ENCODE peak calls at places on chromosome 3, in five cellular contexts. W is spleen, H is body of pancreas, J is transverse colon, Z is lower leg skin. B is an unnamed sample.

GRCh38 chr3:62416109-62416508 is 42.8 kb upstream of the FEZF2 start:
- DNase-seq in J (no peak), H (no peak), W (no peak), Z (no peak), B (no peak)

GRCh38 chr3:53805463-53806159 is 40.6 kb downstream of the CHDH start:
- DNase-seq in J (no peak), Z (peak), H (no peak), W (no peak), B (no peak)

GRCh38 chr3:142046320-142047020 is 102.9 kb downstream of the TFDP2 start:
- DNase-seq in Z (no peak), H (no peak), J (no peak), W (no peak), B (no peak)

GRCh38 chr3:10748040-10748439 is 68.0 kb upstream of the SLC6A11 start:
- DNase-seq in J (no peak), W (no peak), Z (no peak), H (no peak), B (no peak)

GRCh38 chr3:111336511-111336910 is 205.5 kb upstream of the CD96 start:
- DNase-seq in W (no peak), J (no peak), Z (no peak), H (no peak), B (no peak)

GRCh38 chr3:77161098-77161497 is 121.2 kb downstream of the ROBO2 start:
- DNase-seq in H (no peak), J (no peak), W (no peak), Z (no peak), B (no peak)

GRCh38 chr3:169420429-169420828 is 243.1 kb downstream of the MECOM start:
- DNase-seq in H (no peak), W (no peak), Z (no peak), J (no peak), B (no peak)

GRCh38 chr3:38739396-38739689 is 76.7 kb downstream of the SCN10A start:
- DNase-seq in J (no peak), H (no peak), W (no peak), Z (no peak), B (no peak)

GRCh38 chr3:29764603-29765254 is 483.9 kb downstream of the RBMS3 start:
- DNase-seq in H (peak), J (no peak), W (no peak), Z (no peak), B (no peak)

GRCh38 chr3:76756578-76756977 is 283.3 kb upstream of the ROBO2 start:
- DNase-seq in W (no peak), J (peak), H (no peak), Z (no peak), B (no peak)

GRCh38 chr3:48748754-48749153 is 31.7 kb upstream of the IP6K2 start:
- DNase-seq in Z (no peak), W (no peak), H (peak), J (no peak), B (no peak)

GRCh38 chr3:106678657-106679390 is 698.4 kb upstream of the CCDC54 start:
- DNase-seq in Z (no peak), H (no peak), W (no peak), J (no peak), B (no peak)

GRCh38 chr3:117873236-117873635 is 1161.4 kb downstream of the IGSF11 start:
- DNase-seq in W (no peak), Z (no peak), J (peak), H (peak), B (no peak)

GRCh38 chr3:46093327-46093932 is 66.1 kb upstream of the XCR1 start:
- DNase-seq in Z (no peak), W (no peak), H (no peak), J (no peak), B (no peak)

GRCh38 chr3:69306239-69307185 is 79.4 kb downstream of the FRMD4B start:
- DNase-seq in Z (peak), W (peak), J (peak), H (peak), B (peak)

GRCh38 chr3:174439621-174440349 is 419.3 kb upstream of the NAALADL2 start:
- DNase-seq in H (peak), W (no peak), J (peak), Z (no peak), B (no peak)

GRCh38 chr3:69926385-69926784 is 73.1 kb upstream of the SAMMSON start:
- DNase-seq in Z (no peak), H (no peak), J (no peak), W (no peak), B (no peak)

GRCh38 chr3:165753560-165753959 is 83.7 kb downstream of the BCHE start:
- DNase-seq in Z (no peak), W (no peak), H (peak), J (no peak), B (no peak)

GRCh38 chr3:100107227-100107626 is 7.1 kb downstream of the FILIP1L start:
- DNase-seq in J (no peak), Z (no peak), W (no peak), H (no peak), B (no peak)

GRCh38 chr3:58495101-58495500 is 3.2 kb downstream of the KCTD6 start:
- DNase-seq in W (no peak), H (no peak), Z (no peak), J (no peak), B (no peak)

GRCh38 chr3:120167488-120167887 is 73.2 kb upstream of the GSK3B start:
- DNase-seq in Z (no peak), H (no peak), J (no peak), W (no peak), B (no peak)

GRCh38 chr3:75180945-75181298 is 483.2 kb upstream of the FRG2C start:
- DNase-seq in W (no peak), J (no peak), Z (no peak), H (no peak), B (no peak)

GRCh38 chr3:47227678-47228077 is 54.9 kb downstream of the KIF9 start:
- DNase-seq in J (peak), W (peak), Z (peak), H (peak), B (no peak)

GRCh38 chr3:90091557-90091956 is 984.1 kb downstream of the EPHA3 start:
- DNase-seq in H (peak), Z (no peak), W (no peak), J (peak), B (no peak)

GRCh38 chr3:120304569-120305090 is 19.6 kb upstream of the GPR156 start:
- DNase-seq in Z (no peak), J (no peak), H (no peak), W (no peak), B (no peak)

GRCh38 chr3:142000341-142000870 is 124.0 kb downstream of the ATP1B3 start:
- DNase-seq in Z (no peak), H (no peak), J (no peak), W (no peak), B (no peak)

GRCh38 chr3:156812521-156813335 is 13.4 kb upstream of the LEKR1 start:
- DNase-seq in Z (no peak), H (peak), J (no peak), W (no peak), B (peak)

GRCh38 chr3:108180214-108180613 is 42.0 kb downstream of the IFT57 start:
- DNase-seq in Z (no peak), H (no peak), J (no peak), W (no peak), B (no peak)

GRCh38 chr3:37310666-37311050 is 136.3 kb upstream of the LRRFIP2 start:
- DNase-seq in W (no peak), H (peak), Z (no peak), J (no peak), B (no peak)

GRCh38 chr3:60294181-60294580 is 957.1 kb downstream of the FHIT start:
- DNase-seq in J (no peak), Z (no peak), H (no peak), W (no peak), B (no peak)

GRCh38 chr3:84440306-84440705 is 518.5 kb upstream of the CADM2 start:
- DNase-seq in Z (no peak), W (peak), J (no peak), H (no peak), B (no peak)

GRCh38 chr3:51968175-51968681 is 974 bp upstream of the PCBP4 start:
- DNase-seq in J (no peak), W (no peak), Z (no peak), H (no peak), B (no peak)

GRCh38 chr3:116338713-116339112 is 106.6 kb downstream of the LSAMP start:
- DNase-seq in H (no peak), J (no peak), W (no peak), Z (no peak), B (no peak)

GRCh38 chr3:83934208-83935150 is 1024.3 kb upstream of the CADM2 start:
- DNase-seq in J (no peak), H (no peak), Z (no peak), W (no peak), B (no peak)

GRCh38 chr3:59695858-59696257 is 646.0 kb upstream of the CFAP20DC start:
- DNase-seq in H (no peak), Z (no peak), W (no peak), J (no peak), B (no peak)

GRCh38 chr3:71776543-71776942 is 8.4 kb downstream of the PROK2 start:
- DNase-seq in W (no peak), J (no peak), Z (no peak), H (no peak), B (no peak)

GRCh38 chr3:71779674-71780377 is 5.1 kb downstream of the PROK2 start:
- DNase-seq in J (no peak), H (no peak), Z (no peak), W (no peak), B (no peak)

GRCh38 chr3:71784201-71784913 is 591 bp downstream of the PROK2 start:
- DNase-seq in J (no peak), Z (no peak), H (no peak), W (no peak), B (no peak)

GRCh38 chr3:71778353-71778752 is 6.6 kb downstream of the PROK2 start:
- DNase-seq in J (no peak), Z (no peak), H (no peak), W (no peak), B (no peak)

DNA sequence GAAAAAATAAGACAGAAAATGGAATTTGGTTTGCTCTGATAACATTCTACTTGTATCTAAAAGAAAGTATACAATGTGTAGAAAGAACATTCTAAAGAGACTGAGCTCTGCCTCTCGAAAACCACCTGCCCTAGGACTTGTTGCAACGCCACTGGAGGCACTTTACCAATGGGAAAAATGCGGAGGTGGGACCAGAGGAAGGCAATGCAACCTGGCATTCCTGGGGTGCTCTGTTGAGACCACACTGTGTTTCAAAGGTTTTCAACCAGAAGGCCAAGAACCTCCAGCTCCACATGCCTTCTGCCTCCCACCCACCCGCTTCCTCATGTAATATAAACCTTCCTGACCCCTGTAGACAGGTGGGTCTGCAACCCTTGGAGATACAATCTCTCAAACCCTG is 4.5 kb downstream of the PROK2 start:
- DNase-seq in Z (no peak), H (no peak), W (no peak), J (no peak), B (no peak)
- TF ChIP-seq CTCF in Z (no peak), H (no peak), W (no peak), J (no peak), B (no peak)

DNA sequence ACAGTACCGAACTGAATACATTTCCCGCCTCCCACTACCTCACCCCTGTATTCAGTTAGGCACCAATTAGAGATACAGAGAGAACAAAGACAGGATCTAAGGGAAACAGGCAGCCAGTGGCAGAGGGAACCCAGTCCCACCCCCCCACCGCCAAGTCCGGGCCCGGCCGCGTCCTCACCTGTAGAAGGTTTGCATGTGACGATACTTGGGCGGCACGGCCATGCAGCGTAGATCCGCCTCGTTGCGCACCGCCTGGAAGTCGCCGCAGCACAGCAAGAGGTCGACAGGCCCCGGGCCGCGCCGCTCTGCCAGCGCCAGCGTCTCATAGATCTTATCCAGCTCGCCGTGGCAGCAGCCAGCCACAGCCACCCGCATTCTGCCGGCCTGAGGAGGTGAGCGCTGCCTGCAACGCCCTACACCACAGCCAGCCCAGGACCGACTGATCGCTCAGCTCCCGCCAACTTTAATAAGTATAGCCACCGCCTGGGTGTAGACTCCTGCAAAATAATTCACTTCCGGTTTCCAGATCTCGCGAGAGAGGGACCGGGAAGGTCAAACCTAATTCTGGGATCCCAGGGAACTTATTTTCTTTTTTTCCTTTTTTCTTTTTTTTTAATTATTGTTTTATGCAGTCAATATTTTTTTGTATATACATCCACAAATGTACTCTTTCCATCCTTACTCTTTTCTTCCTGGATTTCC is at the start of gene DBR1:
- DNase-seq in H (peak), Z (peak), W (peak), J (peak), B (peak)
- TF ChIP-seq POLR2A in H (peak), Z (no peak), W (no peak), J (peak), B (peak)

GRCh38 chr3:147408180-147409105 is 722 bp upstream of the ZIC1 start:
- DNase-seq in H (no peak), Z (peak), W (no peak), J (no peak), B (no peak)
- H3K4me3 ChIP-seq in H (no peak), Z (no peak), W (no peak), J (no peak), B (peak)

DNA sequence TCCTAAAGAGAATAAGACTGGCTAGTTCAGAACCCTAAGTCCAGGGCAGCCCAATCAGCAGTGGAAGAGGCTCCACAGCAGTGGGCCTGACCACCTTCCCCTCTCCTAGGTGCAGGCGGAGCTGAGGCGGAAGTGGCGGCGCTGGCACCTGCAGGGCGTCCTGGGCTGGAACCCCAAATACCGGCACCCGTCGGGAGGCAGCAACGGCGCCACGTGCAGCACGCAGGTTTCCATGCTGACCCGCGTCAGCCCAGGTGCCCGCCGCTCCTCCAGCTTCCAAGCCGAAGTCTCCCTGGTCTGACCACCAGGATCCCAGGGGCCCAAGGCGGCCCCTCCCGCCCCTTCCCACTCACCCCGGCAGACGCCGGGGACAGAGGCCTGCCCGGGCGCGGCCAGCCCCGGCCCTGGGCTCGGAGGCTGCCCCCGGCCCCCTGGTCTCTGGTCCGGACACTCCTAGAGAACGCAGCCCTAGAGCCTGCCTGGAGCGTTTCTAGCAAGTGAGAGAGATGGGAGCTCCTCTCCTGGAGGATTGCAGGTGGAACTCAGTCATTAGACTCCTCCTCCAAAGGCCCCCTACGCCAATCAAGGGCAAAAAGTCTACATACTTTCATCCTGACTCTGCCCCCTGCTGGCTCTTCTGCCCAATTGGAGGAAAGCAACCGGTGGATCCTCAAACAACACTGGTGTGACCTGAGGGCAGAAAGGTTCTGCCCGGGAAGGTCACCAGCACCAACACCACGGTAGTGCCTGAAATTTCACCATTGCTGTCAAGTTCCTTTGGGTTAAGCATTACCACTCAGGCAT is 33.7 kb downstream of the VIPR1 start:
- DNase-seq in W (peak), H (peak), Z (no peak), J (peak), B (no peak)
- TF ChIP-seq CTCF in W (peak), H (no peak), Z (no peak), J (peak), B (no peak)

DNA sequence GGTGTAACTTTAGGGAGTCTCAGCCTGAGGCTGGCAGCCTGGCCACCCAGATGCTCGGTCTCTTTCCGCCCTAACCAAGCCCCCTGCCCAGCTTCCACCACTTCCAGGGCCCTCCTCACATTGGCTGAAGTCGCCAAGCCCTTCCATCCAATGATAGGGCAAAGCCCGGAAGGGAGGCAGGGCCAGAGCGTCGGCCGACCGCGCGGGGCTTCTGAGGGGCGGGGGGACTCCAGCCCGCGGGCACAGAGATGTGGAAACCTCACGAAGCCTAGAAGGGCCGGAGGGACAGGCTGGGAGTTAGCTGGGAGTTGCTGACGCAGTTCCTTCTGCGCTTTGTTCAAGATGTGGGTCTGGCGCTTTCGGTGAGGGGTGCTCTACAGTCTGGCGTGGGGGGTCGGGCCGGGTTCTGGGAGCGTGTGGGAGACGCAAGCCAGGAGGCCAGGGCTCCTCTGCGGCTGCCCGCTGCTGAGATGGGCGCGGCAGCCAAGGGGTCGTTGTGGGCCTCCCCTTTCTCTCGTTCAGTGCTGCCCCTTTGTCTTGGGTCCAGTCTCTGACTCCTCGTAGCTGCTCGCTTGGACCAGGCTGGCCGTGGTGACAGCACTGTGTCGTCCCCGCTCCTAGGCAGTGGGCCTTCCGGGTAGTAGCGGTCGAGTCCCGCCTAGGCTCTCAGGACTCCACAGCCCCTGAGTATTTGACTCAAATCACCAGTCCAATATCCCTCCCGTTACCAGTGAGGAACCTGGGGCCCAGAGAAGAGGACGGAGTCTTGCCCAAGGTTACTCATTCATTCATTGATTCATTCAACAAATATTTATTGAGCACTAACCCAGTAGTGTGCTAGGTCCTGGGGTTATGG is at the start of gene ZNF660:
- DNase-seq in J (peak), W (peak), Z (peak), H (peak), B (peak)
- TF ChIP-seq POLR2A in J (peak), W (no peak), Z (no peak), H (no peak), B (no peak)

DNA sequence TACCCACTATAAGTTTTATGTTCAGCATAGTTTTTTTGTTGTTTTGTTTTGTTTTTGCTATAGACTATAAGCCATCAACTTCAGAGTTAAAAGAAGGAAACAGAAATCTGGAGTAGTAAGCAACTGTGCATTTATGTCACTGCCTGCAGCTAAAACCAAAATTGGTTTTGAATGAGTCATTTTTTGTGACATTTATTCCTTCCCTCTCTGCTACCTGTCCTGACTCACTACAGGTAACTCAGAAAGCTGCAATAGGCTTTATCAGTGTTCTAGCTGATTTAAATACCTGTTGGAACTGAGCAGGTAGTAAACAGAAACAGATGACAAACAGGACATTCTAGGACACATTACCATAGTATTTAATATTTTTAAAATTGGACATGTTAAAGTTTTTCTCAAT is 393.3 kb upstream of the WNT5A start:
- DNase-seq in H (no peak), W (no peak), Z (no peak), J (no peak), B (no peak)
- H3K4me3 ChIP-seq in H (no peak), W (no peak), Z (no peak), J (no peak), B (no peak)

GRCh38 chr3:6965881-6966280 is 105.0 kb downstream of the GRM7 start:
- DNase-seq in W (no peak), H (no peak), J (no peak), Z (no peak), B (no peak)
- TF ChIP-seq CTCF in W (no peak), H (no peak), J (no peak), Z (no peak), B (no peak)